ENCODE peak calls at places on chromosome 18, in ten cellular contexts. One of them, this sample, is unnamed.

GRCh38 chr18:24208270-24209035 is 69.6 kb downstream of the CABYR start:
- DNase-seq in tibial artery: no peak
- DNase-seq in GM04504: no peak
- DNase-seq in RPMI7951: no peak
- DNase-seq in Caco-2: no peak
- DNase-seq in Ammon's horn: no peak
- DNase-seq in NCI-H1105 treated with DMSO at 0.1 percent for 48 hours: no peak
- DNase-seq in AG20443: no peak
- DNase-seq in NCI-H1694: no peak
- DNase-seq in small intestine: no peak
- DNase-seq in this sample: no peak

GRCh38 chr18:28045176-28045810 is 131.6 kb downstream of the CDH2 start:
- DNase-seq in tibial artery: no peak
- DNase-seq in GM04504: no peak
- DNase-seq in RPMI7951: peak; percentile 56
- DNase-seq in Caco-2: no peak
- DNase-seq in Ammon's horn: peak; percentile 28
- DNase-seq in NCI-H1105 treated with DMSO at 0.1 percent for 48 hours: peak; percentile 66
- DNase-seq in AG20443: peak; percentile 9
- DNase-seq in NCI-H1694: no peak
- DNase-seq in small intestine: no peak
- DNase-seq in this sample: peak; percentile 25

GRCh38 chr18:57906852-57907251 is 103.7 kb upstream of the ATP8B1 start:
- DNase-seq in tibial artery: no peak
- DNase-seq in GM04504: no peak
- DNase-seq in RPMI7951: no peak
- DNase-seq in Caco-2: no peak
- DNase-seq in Ammon's horn: no peak
- DNase-seq in NCI-H1105 treated with DMSO at 0.1 percent for 48 hours: no peak
- DNase-seq in AG20443: no peak
- DNase-seq in NCI-H1694: no peak
- DNase-seq in small intestine: peak; percentile 29
- DNase-seq in this sample: no peak

GRCh38 chr18:7987284-7987976 is 420.3 kb downstream of the PTPRM start:
- DNase-seq in tibial artery: no peak
- DNase-seq in GM04504: peak; percentile 34
- DNase-seq in RPMI7951: peak; percentile 33
- DNase-seq in Caco-2: no peak
- DNase-seq in Ammon's horn: no peak
- DNase-seq in NCI-H1105 treated with DMSO at 0.1 percent for 48 hours: no peak
- DNase-seq in AG20443: peak; percentile 59
- DNase-seq in NCI-H1694: no peak
- DNase-seq in small intestine: no peak
- DNase-seq in this sample: peak; percentile 27

GRCh38 chr18:61850756-61851155 is 42.1 kb downstream of the RNF152 start:
- DNase-seq in tibial artery: no peak
- DNase-seq in GM04504: no peak
- DNase-seq in RPMI7951: no peak
- DNase-seq in Caco-2: no peak
- DNase-seq in Ammon's horn: no peak
- DNase-seq in NCI-H1105 treated with DMSO at 0.1 percent for 48 hours: no peak
- DNase-seq in AG20443: no peak
- DNase-seq in NCI-H1694: no peak
- DNase-seq in small intestine: no peak
- DNase-seq in this sample: no peak

GRCh38 chr18:8366656-8367055 is 242.6 kb upstream of the RAB12 start:
- DNase-seq in tibial artery: no peak
- DNase-seq in GM04504: no peak
- DNase-seq in RPMI7951: no peak
- DNase-seq in Caco-2: no peak
- DNase-seq in Ammon's horn: no peak
- DNase-seq in NCI-H1105 treated with DMSO at 0.1 percent for 48 hours: no peak
- DNase-seq in AG20443: no peak
- DNase-seq in NCI-H1694: no peak
- DNase-seq in small intestine: peak; percentile 24
- DNase-seq in this sample: no peak

GRCh38 chr18:378039-378438 is 110.2 kb upstream of the THOC1 start:
- DNase-seq in tibial artery: no peak
- DNase-seq in GM04504: no peak
- DNase-seq in RPMI7951: peak; percentile 44
- DNase-seq in Caco-2: no peak
- DNase-seq in Ammon's horn: peak; percentile 74
- DNase-seq in NCI-H1105 treated with DMSO at 0.1 percent for 48 hours: no peak
- DNase-seq in AG20443: no peak
- DNase-seq in NCI-H1694: no peak
- DNase-seq in small intestine: no peak
- DNase-seq in this sample: no peak

GRCh38 chr18:13051950-13052349 is 60.8 kb downstream of the CEP192 start:
- DNase-seq in tibial artery: no peak
- DNase-seq in GM04504: no peak
- DNase-seq in RPMI7951: no peak
- DNase-seq in Caco-2: no peak
- DNase-seq in Ammon's horn: no peak
- DNase-seq in NCI-H1105 treated with DMSO at 0.1 percent for 48 hours: no peak
- DNase-seq in AG20443: no peak
- DNase-seq in NCI-H1694: no peak
- DNase-seq in small intestine: no peak
- DNase-seq in this sample: no peak

GRCh38 chr18:50356036-50356945 is 18.6 kb upstream of the SKA1 start:
- DNase-seq in tibial artery: no peak
- DNase-seq in GM04504: no peak
- DNase-seq in RPMI7951: peak; percentile 15
- DNase-seq in Caco-2: no peak
- DNase-seq in Ammon's horn: no peak
- DNase-seq in NCI-H1105 treated with DMSO at 0.1 percent for 48 hours: no peak
- DNase-seq in AG20443: no peak
- DNase-seq in NCI-H1694: no peak
- DNase-seq in small intestine: no peak
- DNase-seq in this sample: peak; percentile 29

GRCh38 chr18:32470713-32471633 is at the start of gene GAREM1:
- DNase-seq in tibial artery: peak; percentile 98
- DNase-seq in GM04504: peak; percentile 93
- DNase-seq in RPMI7951: peak; percentile 92
- DNase-seq in Caco-2: peak; percentile 85
- DNase-seq in Ammon's horn: peak; percentile 98
- DNase-seq in NCI-H1105 treated with DMSO at 0.1 percent for 48 hours: peak; percentile 97
- DNase-seq in AG20443: peak; percentile 99
- DNase-seq in NCI-H1694: peak; percentile 88
- DNase-seq in small intestine: peak; percentile 97
- DNase-seq in this sample: peak; percentile 98

GRCh38 chr18:63869374-63869773 is 18.1 kb upstream of the SERPINB2 start:
- DNase-seq in tibial artery: no peak
- DNase-seq in GM04504: peak; percentile 94
- DNase-seq in RPMI7951: peak; percentile 92
- DNase-seq in Caco-2: no peak
- DNase-seq in Ammon's horn: no peak
- DNase-seq in NCI-H1105 treated with DMSO at 0.1 percent for 48 hours: no peak
- DNase-seq in AG20443: peak; percentile 88
- DNase-seq in NCI-H1694: no peak
- DNase-seq in small intestine: no peak
- DNase-seq in this sample: peak; percentile 63

GRCh38 chr18:9701604-9702324 is 6.3 kb upstream of the RAB31 start:
- DNase-seq in tibial artery: no peak
- DNase-seq in GM04504: no peak
- DNase-seq in RPMI7951: peak; percentile 36
- DNase-seq in Caco-2: no peak
- DNase-seq in Ammon's horn: no peak
- DNase-seq in NCI-H1105 treated with DMSO at 0.1 percent for 48 hours: no peak
- DNase-seq in AG20443: no peak
- DNase-seq in NCI-H1694: no peak
- DNase-seq in small intestine: no peak
- DNase-seq in this sample: no peak

This sample was measured in myocyte.